ENCODE peak calls at places on chromosomes 12 and 14, in four cellular contexts. Y is stimulated activated CD8-positive, alpha-beta memory T cell treated with anti-CD3 and anti-CD28 coated beads, Interleukin-12 subunit alpha, Interleukin-12 subunit beta, amount 100 ng/mL, for 1 hour; C is smooth muscle cell of the brain vasculature; A is fibroblast of mammary gland. O is an unnamed sample.

GRCh38 chr14:103067231-103067954 is 10.0 kb upstream of the CDC42BPB start:
- DNase-seq in A (peak), C (no peak), Y (no peak), O (no peak)

GRCh38 chr14:63214417-63215196 is 10.4 kb downstream of the RHOJ start:
- DNase-seq in C (no peak), A (no peak), Y (no peak), O (no peak)

GRCh38 chr12:89567691-89568239 is 41.9 kb upstream of the POC1B start:
- DNase-seq in A (no peak), C (no peak), Y (no peak), O (no peak)

GRCh38 chr12:70985850-70986249 is 65.3 kb upstream of the PTPRR start:
- DNase-seq in A (peak), C (no peak), Y (no peak), O (no peak)

GRCh38 chr14:69318241-69318640 is 58.3 kb downstream of the GALNT16 start:
- DNase-seq in Y (no peak), C (no peak), A (no peak), O (no peak)

GRCh38 chr12:131892711-131893604 is 1.5 kb upstream of the ULK1 start:
- DNase-seq in C (no peak), A (no peak), Y (no peak), O (no peak)

GRCh38 chr12:18428416-18428815 is 167.1 kb downstream of the PIK3C2G start:
- DNase-seq in Y (no peak), A (no peak), C (no peak), O (no peak)

GRCh38 chr12:7142057-7142644 is 12.0 kb downstream of the CLSTN3 start:
- DNase-seq in Y (peak), C (peak), A (peak), O (no peak)

GRCh38 chr12:127381043-127381668 is 885.8 kb upstream of the TMEM132C start:
- DNase-seq in A (peak), Y (no peak), C (peak), O (peak)

GRCh38 chr14:41739203-41739602 is 132.5 kb downstream of the LRFN5 start:
- DNase-seq in Y (no peak), A (no peak), C (no peak), O (no peak)

GRCh38 chr14:93100570-93100969 is 15.2 kb downstream of the ITPK1 start:
- DNase-seq in A (no peak), Y (no peak), C (no peak), O (no peak)